ENCODE peak calls at places on chromosome 13, in six cellular contexts. K is tibial nerve, R is K562, P is A549, G is upper lobe of left lung, Q is stomach. C is an unnamed sample.

GRCh38 chr13:64924401-64924800 is 2305.7 kb downstream of the PCDH9 start:
- DNase-seq in K (no peak), P (no peak), Q (no peak), G (peak; percentile 27), R (no peak), C (no peak)

GRCh38 chr13:77391475-77391874 is 64.6 kb upstream of the MYCBP2 start:
- DNase-seq in Q (no peak), P (no peak), R (no peak), G (no peak), K (no peak), C (no peak)

GRCh38 chr13:28494861-28495585 is at the start of gene FLT1:
- DNase-seq in P (no peak), R (no peak), G (peak; percentile 91), K (no peak), Q (peak; percentile 27), C (no peak)

GRCh38 chr13:32191452-32191998 is 123.6 kb downstream of the ZAR1L start:
- DNase-seq in Q (no peak), P (no peak), R (no peak), G (no peak), K (no peak), C (no peak)

GRCh38 chr13:99126821-99127220 is 73.8 kb upstream of the UBAC2 start:
- DNase-seq in Q (no peak), R (no peak), P (no peak), G (no peak), K (no peak), C (no peak)

GRCh38 chr13:108269601-108270328 is at the start of gene TNFSF13B:
- DNase-seq in G (peak; percentile 84), R (peak; percentile 41), K (no peak), Q (peak; percentile 43), P (no peak), C (peak; percentile 23)

GRCh38 chr13:29847501-29847983 is 2.9 kb downstream of the UBL3 start:
- DNase-seq in K (no peak), G (no peak), P (no peak), R (no peak), Q (no peak), C (peak; percentile 12)

GRCh38 chr13:40069173-40070044 is 413.9 kb downstream of the COG6 start:
- DNase-seq in G (no peak), K (peak; percentile 72), R (peak; percentile 51), Q (peak; percentile 80), P (peak; percentile 19), C (peak; percentile 83)

GRCh38 chr13:111972261-111972780 is 94.6 kb upstream of the SOX1 start:
- DNase-seq in K (no peak), Q (no peak), R (no peak), G (no peak), P (no peak), C (no peak)

GRCh38 chr13:44142911-44143665 is 230.5 kb upstream of the SERP2 start:
- DNase-seq in R (peak; percentile 79), Q (no peak), P (peak; percentile 45), G (no peak), K (no peak), C (no peak)

GRCh38 chr13:108915634-108916497 is 286.5 kb downstream of the MYO16 start:
- DNase-seq in K (peak; percentile 88), G (no peak), R (peak; percentile 89), Q (peak; percentile 95), P (peak; percentile 67), C (peak; percentile 78)

GRCh38 chr13:89375839-89376238 is 1704.7 kb downstream of the SLITRK5 start:
- DNase-seq in G (no peak), P (no peak), Q (no peak), R (no peak), K (no peak), C (no peak)

GRCh38 chr13:53490732-53491131 is 462.1 kb downstream of the OLFM4 start:
- DNase-seq in K (no peak), R (no peak), P (no peak), G (no peak), Q (no peak), C (no peak)

GRCh38 chr13:39209731-39210633 is 171.7 kb downstream of the NHLRC3 start:
- DNase-seq in Q (no peak), P (no peak), G (no peak), R (no peak), K (no peak), C (no peak)

GRCh38 chr13:91714726-91715334 is 316.4 kb downstream of the GPC5 start:
- DNase-seq in R (no peak), G (no peak), K (no peak), P (no peak), Q (no peak), C (no peak)

GRCh38 chr13:50676602-50677001 is 166.9 kb downstream of the DLEU7 start:
- DNase-seq in R (peak; percentile 7), Q (no peak), K (no peak), G (no peak), P (no peak), C (no peak)

GRCh38 chr13:31008400-31009115 is 76.1 kb downstream of the TEX26 start:
- DNase-seq in Q (no peak), K (no peak), R (no peak), G (no peak), P (no peak), C (no peak)

GRCh38 chr13:69809152-69809551 is 298.5 kb upstream of the ATXN8OS start:
- DNase-seq in Q (no peak), K (no peak), R (no peak), G (no peak), P (no peak), C (no peak)

GRCh38 chr13:112168771-112169170 is 101.8 kb downstream of the SOX1 start:
- DNase-seq in K (no peak), P (no peak), Q (no peak), G (no peak), R (no peak), C (no peak)

GRCh38 chr13:27583645-27584044 is 36.7 kb downstream of the LNX2 start:
- DNase-seq in Q (no peak), G (no peak), R (no peak), K (no peak), P (no peak), C (no peak)

GRCh38 chr13:28620011-28620830 is 38.7 kb upstream of the POMP start:
- DNase-seq in P (no peak), R (no peak), K (no peak), G (no peak), Q (no peak), C (no peak)

GRCh38 chr13:74361274-74361673 is 227.1 kb upstream of the KLF12 start:
- DNase-seq in G (no peak), P (no peak), Q (no peak), R (no peak), K (no peak), C (no peak)

GRCh38 chr13:113413178-113413897 is 40.0 kb downstream of the ADPRHL1 start:
- DNase-seq in K (no peak), P (no peak), R (no peak), Q (no peak), G (peak; percentile 70), C (no peak)
- TF ChIP-seq EP300 in K (no peak), P (no peak), R (no peak), Q (peak; percentile 51), G (no peak), C (no peak)

DNA sequence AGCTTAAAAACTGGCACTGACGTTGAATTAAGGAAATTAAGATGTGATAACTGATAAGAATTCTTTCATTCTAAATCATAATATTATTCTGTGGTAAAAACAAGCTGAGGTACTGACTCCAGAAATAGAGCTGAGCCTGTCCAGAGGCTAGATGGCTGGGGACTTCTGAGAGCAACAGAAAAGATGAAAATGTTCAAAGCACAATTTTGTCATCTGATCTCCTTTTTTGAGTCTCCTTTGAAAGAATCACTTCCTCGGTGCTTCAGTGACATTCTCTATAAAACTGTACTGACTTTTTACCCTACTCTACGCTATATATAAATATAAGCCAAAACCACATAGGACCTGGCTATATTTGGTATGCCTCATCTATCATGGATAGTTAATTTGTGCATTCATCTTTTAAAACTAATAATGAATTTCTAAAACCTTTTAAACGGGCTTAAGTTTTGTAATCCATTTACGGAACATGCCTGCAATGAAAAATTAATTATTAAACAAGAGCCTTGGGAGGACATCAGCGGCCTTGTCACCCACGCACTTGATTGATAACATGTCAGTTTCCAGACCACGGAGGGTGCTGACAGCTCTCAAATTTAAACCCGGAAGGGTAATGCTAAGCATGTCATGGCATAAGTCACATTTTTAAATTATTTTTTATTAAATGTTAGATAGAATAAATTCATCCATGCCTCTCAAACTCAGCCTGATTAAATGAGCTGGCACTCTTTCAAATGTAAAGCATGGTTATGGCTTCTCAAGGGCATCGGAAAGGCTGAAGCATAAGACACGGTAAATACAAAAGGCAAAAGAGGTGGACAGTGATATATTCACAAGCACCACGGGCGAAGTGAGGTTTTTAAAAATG is 235.4 kb downstream of the PCDH9 start:
- DNase-seq in G (no peak), P (no peak), Q (no peak), R (peak; percentile 14), K (no peak), C (no peak)
- H3K4me3 ChIP-seq in G (peak overlapping the region; percentile 30), P (peak overlapping the region; percentile 40), Q (peak overlapping the region; percentile 33), R (peak overlapping the region; percentile 21), K (peak overlapping the region; percentile 13), C (no peak overlapping the region)

DNA sequence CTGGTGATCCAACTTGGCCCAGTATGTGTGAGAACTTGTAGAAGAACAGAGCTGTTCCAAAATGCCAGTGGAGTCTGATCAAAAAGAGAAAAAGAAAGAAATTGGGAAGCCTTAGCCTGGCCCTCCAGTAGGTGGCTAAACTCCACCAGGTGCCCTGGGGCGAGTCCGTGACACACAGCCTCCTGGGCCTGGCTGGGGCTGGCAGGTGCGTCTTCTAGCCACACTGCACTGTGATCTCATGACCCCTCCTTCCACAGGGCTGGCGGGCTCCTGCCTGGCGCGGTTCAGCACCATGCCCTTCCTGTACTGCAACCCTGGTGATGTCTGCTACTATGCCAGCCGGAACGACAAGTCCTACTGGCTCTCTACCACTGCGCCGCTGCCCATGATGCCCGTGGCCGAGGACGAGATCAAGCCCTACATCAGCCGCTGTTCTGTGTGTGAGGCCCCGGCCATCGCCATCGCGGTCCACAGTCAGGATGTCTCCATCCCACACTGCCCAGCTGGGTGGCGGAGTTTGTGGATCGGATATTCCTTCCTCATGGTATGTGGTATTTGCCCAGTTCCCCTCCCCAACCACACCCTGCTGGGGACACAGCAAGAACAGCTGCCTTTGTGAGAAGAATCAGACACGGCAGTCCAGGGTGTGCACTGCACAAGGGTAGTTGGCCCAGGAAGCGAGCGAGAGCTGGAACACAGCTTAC is 53.7 kb downstream of the RAB20 start:
- DNase-seq in P (peak; percentile 16), Q (peak; percentile 91), R (no peak), G (peak; percentile 80), K (no peak), C (no peak)
- TF ChIP-seq POLR2A in P (no peak), Q (no peak), R (no peak), G (no peak), K (no peak), C (no peak)

GRCh38 chr13:20334309-20334708 is 102.2 kb upstream of the GJB6 start:
- DNase-seq in R (no peak), P (no peak), G (no peak), Q (no peak), K (no peak), C (no peak)
- TF ChIP-seq EP300 in R (no peak), P (no peak), G (no peak), Q (no peak), K (no peak), C (no peak)